ENCODE peak calls at places on chromosome 4, in ten cellular contexts. One of them, this sample, is unnamed.

GRCh38 chr4:74108457-74109115 is 9.6 kb upstream of the CXCL2 start:
- ATAC-seq in heart right ventricle: no peak
- ATAC-seq in DND-41: no peak
- ATAC-seq in psoas muscle: no peak
- ATAC-seq in left lung: no peak
- ATAC-seq in K562: no peak
- ATAC-seq in CD8-positive, alpha-beta T cell: no peak
- ATAC-seq in right lobe of liver: no peak
- ATAC-seq in body of pancreas: no peak
- ATAC-seq in right cardiac atrium: no peak
- ATAC-seq in this sample: no peak

GRCh38 chr4:116952530-116953108 is 132.8 kb downstream of the TRAM1L1 start:
- ATAC-seq in body of pancreas: no peak
- ATAC-seq in heart right ventricle: no peak
- ATAC-seq in left lung: peak; percentile 93
- ATAC-seq in K562: no peak
- ATAC-seq in psoas muscle: no peak
- ATAC-seq in right lobe of liver: no peak
- ATAC-seq in right cardiac atrium: no peak
- ATAC-seq in CD8-positive, alpha-beta T cell: no peak
- ATAC-seq in DND-41: no peak
- ATAC-seq in this sample: no peak

GRCh38 chr4:38868055-38868965 is 704 bp downstream of the FAM114A1 start:
- ATAC-seq in left lung: peak; percentile 72
- ATAC-seq in DND-41: no peak
- ATAC-seq in K562: peak; percentile 9
- ATAC-seq in right lobe of liver: peak; percentile 56
- ATAC-seq in psoas muscle: peak; percentile 73
- ATAC-seq in CD8-positive, alpha-beta T cell: no peak
- ATAC-seq in heart right ventricle: peak; percentile 72
- ATAC-seq in right cardiac atrium: peak; percentile 85
- ATAC-seq in body of pancreas: peak; percentile 28
- ATAC-seq in this sample: peak; percentile 35

GRCh38 chr4:114019276-114019971 is 40.0 kb upstream of the ARSJ start:
- ATAC-seq in right cardiac atrium: no peak
- ATAC-seq in heart right ventricle: no peak
- ATAC-seq in psoas muscle: no peak
- ATAC-seq in left lung: no peak
- ATAC-seq in body of pancreas: no peak
- ATAC-seq in K562: no peak
- ATAC-seq in DND-41: no peak
- ATAC-seq in CD8-positive, alpha-beta T cell: no peak
- ATAC-seq in right lobe of liver: no peak
- ATAC-seq in this sample: no peak

GRCh38 chr4:160026720-160027119 is 923.8 kb downstream of the RAPGEF2 start:
- ATAC-seq in right cardiac atrium: no peak
- ATAC-seq in heart right ventricle: no peak
- ATAC-seq in DND-41: no peak
- ATAC-seq in psoas muscle: no peak
- ATAC-seq in CD8-positive, alpha-beta T cell: no peak
- ATAC-seq in right lobe of liver: no peak
- ATAC-seq in K562: no peak
- ATAC-seq in body of pancreas: no peak
- ATAC-seq in left lung: peak; percentile 49
- ATAC-seq in this sample: no peak

GRCh38 chr4:40448875-40449274 is 113.7 kb downstream of the CHRNA9 start:
- ATAC-seq in DND-41: no peak
- ATAC-seq in right lobe of liver: peak; percentile 58
- ATAC-seq in CD8-positive, alpha-beta T cell: no peak
- ATAC-seq in K562: no peak
- ATAC-seq in heart right ventricle: no peak
- ATAC-seq in right cardiac atrium: peak; percentile 66
- ATAC-seq in psoas muscle: no peak
- ATAC-seq in left lung: peak; percentile 68
- ATAC-seq in body of pancreas: peak; percentile 85
- ATAC-seq in this sample: no peak

GRCh38 chr4:128358903-128359260 is 71.3 kb upstream of the PGRMC2 start:
- ATAC-seq in left lung: peak; percentile 42
- ATAC-seq in body of pancreas: no peak
- ATAC-seq in psoas muscle: no peak
- ATAC-seq in CD8-positive, alpha-beta T cell: no peak
- ATAC-seq in K562: no peak
- ATAC-seq in heart right ventricle: peak; percentile 19
- ATAC-seq in DND-41: no peak
- ATAC-seq in right lobe of liver: no peak
- ATAC-seq in right cardiac atrium: no peak
- ATAC-seq in this sample: no peak

GRCh38 chr4:1932736-1933135 is 61.5 kb downstream of the NSD2 start:
- ATAC-seq in left lung: no peak
- ATAC-seq in right lobe of liver: no peak
- ATAC-seq in body of pancreas: no peak
- ATAC-seq in right cardiac atrium: no peak
- ATAC-seq in heart right ventricle: no peak
- ATAC-seq in K562: no peak
- ATAC-seq in DND-41: peak; percentile 12
- ATAC-seq in psoas muscle: no peak
- ATAC-seq in CD8-positive, alpha-beta T cell: no peak
- ATAC-seq in this sample: no peak

DNA sequence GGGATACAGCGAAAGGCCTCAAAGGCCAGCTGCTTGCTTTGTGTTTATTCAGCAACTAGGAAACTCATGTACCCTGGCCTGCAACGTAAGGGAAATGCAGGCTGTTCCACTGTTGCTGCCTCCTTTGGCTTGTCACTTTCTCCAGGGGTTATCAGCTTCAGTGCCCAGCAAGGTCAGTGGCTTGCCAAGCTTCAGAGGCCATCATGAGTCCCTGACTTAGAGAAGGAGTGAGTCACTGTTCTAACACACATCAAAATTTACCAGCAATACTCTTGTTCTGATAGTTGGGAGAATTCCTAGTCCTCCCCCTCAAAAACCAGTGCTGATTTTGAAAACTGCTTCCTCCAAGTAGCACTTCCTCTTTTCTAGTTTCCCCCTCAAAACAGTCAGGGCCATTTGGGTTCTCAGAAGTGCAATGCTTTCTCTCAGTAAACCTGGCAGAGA is 250.8 kb downstream of the ARHGAP24 start:
- ATAC-seq in DND-41: no peak
- ATAC-seq in right cardiac atrium: peak; percentile 98
- ATAC-seq in CD8-positive, alpha-beta T cell: no peak
- ATAC-seq in psoas muscle: peak; percentile 65
- ATAC-seq in K562: peak; percentile 87
- ATAC-seq in left lung: peak; percentile 83
- ATAC-seq in body of pancreas: peak; percentile 98
- ATAC-seq in right lobe of liver: peak; percentile 87
- ATAC-seq in heart right ventricle: peak; percentile 84
- ATAC-seq in this sample: peak; percentile 57
- H3K27ac ChIP-seq in DND-41: no peak overlapping the region
- H3K27ac ChIP-seq in right cardiac atrium: peak overlapping the region; percentile 99
- H3K27ac ChIP-seq in CD8-positive, alpha-beta T cell: no peak overlapping the region
- H3K27ac ChIP-seq in psoas muscle: peak overlapping the region; percentile 48
- H3K27ac ChIP-seq in K562: peak overlapping the region; percentile 78
- H3K27ac ChIP-seq in left lung: peak overlapping the region; percentile 80
- H3K27ac ChIP-seq in body of pancreas: peak overlapping the region; percentile 57
- H3K27ac ChIP-seq in right lobe of liver: peak overlapping the region; percentile 42
- H3K27ac ChIP-seq in heart right ventricle: peak overlapping the region; percentile 36
- H3K27ac ChIP-seq in this sample: no peak overlapping the region

GRCh38 chr4:98672583-98673281 is 14.3 kb upstream of the TSPAN5 start:
- ATAC-seq in right lobe of liver: no peak
- ATAC-seq in K562: no peak
- ATAC-seq in heart right ventricle: no peak
- ATAC-seq in DND-41: no peak
- ATAC-seq in right cardiac atrium: no peak
- ATAC-seq in CD8-positive, alpha-beta T cell: no peak
- ATAC-seq in left lung: no peak
- ATAC-seq in psoas muscle: no peak
- ATAC-seq in body of pancreas: no peak
- ATAC-seq in this sample: no peak

GRCh38 chr4:98674404-98675173 is 16.2 kb upstream of the TSPAN5 start:
- ATAC-seq in CD8-positive, alpha-beta T cell: no peak
- ATAC-seq in DND-41: no peak
- ATAC-seq in left lung: no peak
- ATAC-seq in right lobe of liver: peak; percentile 73
- ATAC-seq in right cardiac atrium: no peak
- ATAC-seq in body of pancreas: no peak
- ATAC-seq in psoas muscle: no peak
- ATAC-seq in K562: no peak
- ATAC-seq in heart right ventricle: no peak
- ATAC-seq in this sample: no peak

GRCh38 chr4:98671131-98671530 is 12.7 kb upstream of the TSPAN5 start:
- ATAC-seq in left lung: no peak
- ATAC-seq in K562: no peak
- ATAC-seq in right lobe of liver: no peak
- ATAC-seq in heart right ventricle: no peak
- ATAC-seq in body of pancreas: no peak
- ATAC-seq in CD8-positive, alpha-beta T cell: no peak
- ATAC-seq in right cardiac atrium: no peak
- ATAC-seq in psoas muscle: no peak
- ATAC-seq in DND-41: no peak
- ATAC-seq in this sample: no peak

GRCh38 chr4:98673978-98674377 is 15.6 kb upstream of the TSPAN5 start:
- ATAC-seq in body of pancreas: no peak
- ATAC-seq in heart right ventricle: no peak
- ATAC-seq in right cardiac atrium: no peak
- ATAC-seq in CD8-positive, alpha-beta T cell: no peak
- ATAC-seq in DND-41: no peak
- ATAC-seq in K562: no peak
- ATAC-seq in left lung: no peak
- ATAC-seq in right lobe of liver: peak; percentile 13
- ATAC-seq in psoas muscle: no peak
- ATAC-seq in this sample: no peak

GRCh38 chr4:98673282-98673644 is 14.9 kb upstream of the TSPAN5 start:
- ATAC-seq in right cardiac atrium: no peak
- ATAC-seq in body of pancreas: no peak
- ATAC-seq in K562: no peak
- ATAC-seq in right lobe of liver: no peak
- ATAC-seq in DND-41: peak; percentile 39
- ATAC-seq in psoas muscle: no peak
- ATAC-seq in heart right ventricle: no peak
- ATAC-seq in left lung: no peak
- ATAC-seq in CD8-positive, alpha-beta T cell: no peak
- ATAC-seq in this sample: no peak
- H3K4me3 ChIP-seq in right cardiac atrium: no peak overlapping the region
- H3K4me3 ChIP-seq in body of pancreas: no peak overlapping the region
- H3K4me3 ChIP-seq in K562: no peak overlapping the region
- H3K4me3 ChIP-seq in right lobe of liver: no peak overlapping the region
- H3K4me3 ChIP-seq in DND-41: no peak overlapping the region
- H3K4me3 ChIP-seq in psoas muscle: no peak overlapping the region
- H3K4me3 ChIP-seq in heart right ventricle: no peak overlapping the region
- H3K4me3 ChIP-seq in left lung: no peak overlapping the region
- H3K4me3 ChIP-seq in CD8-positive, alpha-beta T cell: no peak overlapping the region
- H3K4me3 ChIP-seq in this sample: no peak overlapping the region

GRCh38 chr4:145523117-145523516 is 41.5 kb downstream of the SMAD1 start:
- ATAC-seq in heart right ventricle: no peak
- ATAC-seq in right cardiac atrium: no peak
- ATAC-seq in CD8-positive, alpha-beta T cell: no peak
- ATAC-seq in body of pancreas: no peak
- ATAC-seq in right lobe of liver: no peak
- ATAC-seq in left lung: no peak
- ATAC-seq in DND-41: no peak
- ATAC-seq in K562: no peak
- ATAC-seq in psoas muscle: peak; percentile 41
- ATAC-seq in this sample: no peak

GRCh38 chr4:145524535-145524934 is 42.9 kb downstream of the SMAD1 start:
- ATAC-seq in right lobe of liver: no peak
- ATAC-seq in psoas muscle: no peak
- ATAC-seq in CD8-positive, alpha-beta T cell: no peak
- ATAC-seq in DND-41: no peak
- ATAC-seq in heart right ventricle: no peak
- ATAC-seq in left lung: no peak
- ATAC-seq in right cardiac atrium: no peak
- ATAC-seq in K562: no peak
- ATAC-seq in body of pancreas: no peak
- ATAC-seq in this sample: no peak

GRCh38 chr4:145527773-145528172 is 46.1 kb downstream of the SMAD1 start:
- ATAC-seq in left lung: no peak
- ATAC-seq in right lobe of liver: no peak
- ATAC-seq in psoas muscle: no peak
- ATAC-seq in CD8-positive, alpha-beta T cell: no peak
- ATAC-seq in K562: no peak
- ATAC-seq in DND-41: no peak
- ATAC-seq in body of pancreas: no peak
- ATAC-seq in right cardiac atrium: no peak
- ATAC-seq in heart right ventricle: no peak
- ATAC-seq in this sample: no peak

GRCh38 chr4:145528601-145529000 is 46.9 kb downstream of the SMAD1 start:
- ATAC-seq in left lung: no peak
- ATAC-seq in K562: no peak
- ATAC-seq in right lobe of liver: peak; percentile 52
- ATAC-seq in right cardiac atrium: no peak
- ATAC-seq in CD8-positive, alpha-beta T cell: no peak
- ATAC-seq in heart right ventricle: no peak
- ATAC-seq in DND-41: no peak
- ATAC-seq in body of pancreas: no peak
- ATAC-seq in psoas muscle: no peak
- ATAC-seq in this sample: no peak

DNA sequence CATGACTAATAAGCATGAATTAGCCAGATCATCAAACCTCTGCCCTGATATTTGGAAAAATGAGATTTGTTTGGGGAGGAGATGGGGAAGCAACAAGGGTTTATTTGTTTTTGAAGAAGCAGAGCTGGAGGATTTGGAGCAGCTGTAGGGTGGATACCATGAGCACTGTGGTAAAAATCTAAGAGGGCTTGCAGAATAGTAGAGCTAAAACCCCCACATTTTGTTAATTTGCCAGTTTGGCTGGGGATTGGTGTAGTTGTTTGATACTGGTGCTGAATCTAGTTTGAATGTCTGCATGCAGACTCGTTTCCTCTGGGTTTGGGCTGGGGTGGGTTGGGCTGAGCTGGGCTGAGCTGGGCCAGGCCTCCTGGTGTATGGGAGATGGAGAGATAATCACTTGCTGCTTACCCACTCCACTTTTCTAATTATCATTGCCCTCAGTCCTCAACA is 43.7 kb downstream of the SMAD1 start:
- ATAC-seq in body of pancreas: no peak
- ATAC-seq in heart right ventricle: peak; percentile 57
- ATAC-seq in right cardiac atrium: no peak
- ATAC-seq in left lung: peak; percentile 38
- ATAC-seq in CD8-positive, alpha-beta T cell: no peak
- ATAC-seq in psoas muscle: no peak
- ATAC-seq in right lobe of liver: no peak
- ATAC-seq in K562: no peak
- ATAC-seq in DND-41: no peak
- ATAC-seq in this sample: no peak
- H3K27ac ChIP-seq in body of pancreas: no peak overlapping the region
- H3K27ac ChIP-seq in heart right ventricle: peak overlapping the region; percentile 27
- H3K27ac ChIP-seq in right cardiac atrium: no peak overlapping the region
- H3K27ac ChIP-seq in left lung: no peak overlapping the region
- H3K27ac ChIP-seq in CD8-positive, alpha-beta T cell: no peak overlapping the region
- H3K27ac ChIP-seq in psoas muscle: peak overlapping the region; percentile 21
- H3K27ac ChIP-seq in right lobe of liver: no peak overlapping the region
- H3K27ac ChIP-seq in K562: no peak overlapping the region
- H3K27ac ChIP-seq in DND-41: no peak overlapping the region
- H3K27ac ChIP-seq in this sample: no peak overlapping the region

DNA sequence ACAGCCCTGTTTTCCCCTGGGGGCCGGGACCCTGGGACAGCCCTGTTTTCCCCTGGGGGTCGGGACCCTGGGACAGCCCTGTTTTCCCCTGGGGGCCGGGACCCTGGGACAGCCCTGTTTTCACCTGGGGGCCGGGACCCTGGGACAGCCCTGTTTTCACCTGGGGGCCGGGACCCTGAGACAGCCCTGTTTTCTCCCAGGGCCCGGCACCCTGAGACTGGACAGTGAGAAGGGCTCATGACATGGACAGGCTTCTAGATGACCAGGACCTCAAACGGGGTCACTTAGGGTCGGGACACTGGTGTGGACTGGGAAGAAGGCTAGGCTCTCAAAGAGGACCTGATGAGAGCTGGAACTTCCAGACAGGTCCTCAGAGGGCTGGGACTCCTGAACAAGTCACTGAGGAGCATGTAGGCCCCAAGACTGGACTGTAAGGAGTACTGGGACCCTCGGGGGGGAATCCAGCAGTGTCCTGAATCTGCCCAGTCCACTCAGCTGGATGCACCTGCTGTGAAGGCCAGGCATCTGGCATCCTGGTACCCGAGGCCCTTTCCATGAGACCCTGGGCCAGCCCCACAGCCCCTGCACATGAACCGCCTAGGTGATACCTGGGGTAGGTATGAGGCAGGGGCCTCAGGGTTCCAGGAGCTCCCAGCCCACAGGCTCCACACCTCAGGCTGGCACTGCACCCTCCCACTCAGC is 2.4 kb downstream of the PCGF3 start:
- ATAC-seq in right lobe of liver: no peak
- ATAC-seq in CD8-positive, alpha-beta T cell: no peak
- ATAC-seq in psoas muscle: no peak
- ATAC-seq in K562: no peak
- ATAC-seq in heart right ventricle: no peak
- ATAC-seq in DND-41: no peak
- ATAC-seq in body of pancreas: no peak
- ATAC-seq in left lung: no peak
- ATAC-seq in right cardiac atrium: no peak
- ATAC-seq in this sample: no peak
- H3K4me3 ChIP-seq in right lobe of liver: no peak overlapping the region
- H3K4me3 ChIP-seq in CD8-positive, alpha-beta T cell: no peak overlapping the region
- H3K4me3 ChIP-seq in psoas muscle: peak overlapping the region; percentile 18
- H3K4me3 ChIP-seq in K562: no peak overlapping the region
- H3K4me3 ChIP-seq in heart right ventricle: no peak overlapping the region
- H3K4me3 ChIP-seq in DND-41: peak overlapping the region; percentile 40
- H3K4me3 ChIP-seq in body of pancreas: no peak overlapping the region
- H3K4me3 ChIP-seq in left lung: no peak overlapping the region
- H3K4me3 ChIP-seq in right cardiac atrium: no peak overlapping the region
- H3K4me3 ChIP-seq in this sample: peak overlapping the region; percentile 99

This sample was measured in gastroesophageal sphincter.